ENCODE peak calls at places on chromosome 12, in seven cellular contexts. M, C, L, B, Z, J and I are unnamed samples.

GRCh38 chr12:24109381-24110039 is 160.0 kb upstream of the SOX5 start:
- DNase-seq in M (peak), C (no peak), L (no peak), B (no peak), Z (no peak), J (no peak), I (peak)

GRCh38 chr12:4215862-4216541 is 57.6 kb upstream of the CCND2 start:
- DNase-seq in M (no peak), C (no peak), L (no peak), B (no peak), Z (no peak), J (no peak), I (no peak)

GRCh38 chr12:123714302-123714627 is 2.1 kb downstream of the ATP6V0A2 start:
- DNase-seq in M (peak), C (no peak), L (no peak), B (no peak), Z (no peak), J (no peak), I (peak)

GRCh38 chr12:55428844-55429243 is 2.8 kb downstream of the OR6C76 start:
- DNase-seq in M (no peak), C (no peak), L (no peak), B (no peak), Z (no peak), J (no peak), I (no peak)

GRCh38 chr12:51630256-51630880 is 39.3 kb downstream of the SCN8A start:
- DNase-seq in M (no peak), C (no peak), L (no peak), B (no peak), Z (no peak), J (no peak), I (no peak)

GRCh38 chr12:75960954-75961661 is 70.5 kb downstream of the PHLDA1 start:
- DNase-seq in M (no peak), C (no peak), L (no peak), B (no peak), Z (no peak), J (no peak), I (no peak)

GRCh38 chr12:110960795-110961194 is 40.4 kb upstream of the MYL2 start:
- DNase-seq in M (no peak), C (no peak), L (no peak), B (no peak), Z (no peak), J (no peak), I (no peak)

GRCh38 chr12:120096671-120097202 is 19.8 kb downstream of the RAB35 start:
- DNase-seq in M (no peak), C (no peak), L (no peak), B (no peak), Z (no peak), J (no peak), I (no peak)

GRCh38 chr12:52920937-52921336 is 16.1 kb upstream of the KRT8 start:
- DNase-seq in M (no peak), C (no peak), L (no peak), B (no peak), Z (no peak), J (no peak), I (no peak)

GRCh38 chr12:38477341-38478090 is 160.9 kb downstream of the ALG10B start:
- DNase-seq in M (no peak), C (no peak), L (no peak), B (no peak), Z (no peak), J (no peak), I (no peak)

GRCh38 chr12:115774148-115774905 is 503.2 kb downstream of the MED13L start:
- DNase-seq in M (no peak), C (no peak), L (peak), B (no peak), Z (peak), J (no peak), I (no peak)

GRCh38 chr12:53046655-53047220 is 3.1 kb upstream of the TNS2 start:
- DNase-seq in M (no peak), C (peak), L (no peak), B (peak), Z (peak), J (no peak), I (peak)

GRCh38 chr12:4272014-4272975 is 1.3 kb upstream of the CCND2 start:
- DNase-seq in M (peak), C (peak), L (no peak), B (peak), Z (peak), J (no peak), I (peak)

GRCh38 chr12:75526655-75527511 is 15.5 kb upstream of the KRR1 start:
- DNase-seq in M (peak), C (no peak), L (peak), B (peak), Z (peak), J (no peak), I (peak)

GRCh38 chr12:101780599-101780998 is 41.3 kb upstream of the SYCP3 start:
- DNase-seq in M (no peak), C (no peak), L (no peak), B (no peak), Z (no peak), J (no peak), I (no peak)

GRCh38 chr12:114623737-114624136 is 60.2 kb downstream of the TBX3 start:
- DNase-seq in M (no peak), C (no peak), L (no peak), B (no peak), Z (no peak), J (no peak), I (no peak)

DNA sequence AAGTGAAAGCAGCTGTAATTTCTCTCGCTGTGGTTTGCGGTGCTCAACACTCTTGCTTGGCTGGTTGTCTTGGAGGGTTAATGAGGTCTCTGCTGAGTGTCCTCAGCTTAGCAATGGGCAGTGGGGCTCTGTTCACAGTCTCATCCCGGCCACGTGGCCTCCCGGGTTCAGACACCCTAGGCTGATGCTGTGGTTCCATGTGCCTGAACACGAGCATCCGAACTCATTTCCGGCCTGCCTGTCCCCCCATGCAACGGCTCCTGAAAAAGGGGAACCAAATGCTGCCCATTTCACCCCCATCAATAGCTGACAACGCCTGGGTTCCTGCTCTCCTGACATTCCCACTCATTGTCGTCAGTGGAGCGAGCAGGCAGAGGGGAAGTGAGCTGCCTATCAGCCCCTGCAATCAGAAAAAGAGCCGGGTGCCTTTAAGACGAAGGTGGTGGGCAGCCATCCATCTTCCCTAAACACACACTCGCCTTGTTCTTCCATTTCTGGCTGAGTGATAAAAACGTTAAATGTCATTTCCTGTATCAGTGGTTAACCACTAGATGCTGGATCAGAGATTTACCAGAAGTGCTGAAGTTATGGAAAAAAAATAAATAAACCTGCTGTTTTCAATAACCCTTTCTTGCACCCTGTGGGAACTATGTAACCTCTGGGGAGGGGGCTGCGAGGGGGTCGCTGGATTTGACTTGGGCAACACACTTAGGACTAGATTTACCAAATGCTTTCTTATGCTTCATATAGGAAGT is 60.3 kb upstream of the BCL2L14 start:
- DNase-seq in M (no peak), C (no peak), L (no peak), B (peak), Z (peak), J (no peak), I (no peak)
- TF ChIP-seq POLR2A in M (no peak), C (no peak), L (no peak), B (no peak), Z (no peak), J (no peak), I (no peak)

GRCh38 chr12:124919646-124920352 is 5.3 kb upstream of the UBC start:
- DNase-seq in M (peak), C (no peak), L (no peak), B (peak), Z (peak), J (no peak), I (no peak)
- TF ChIP-seq POLR2A in M (no peak), C (no peak), L (no peak), B (no peak), Z (no peak), J (no peak), I (no peak)

GRCh38 chr12:87116778-87117177 is 860.6 kb upstream of the MGAT4C start:
- DNase-seq in M (no peak), C (no peak), L (no peak), B (no peak), Z (no peak), J (no peak), I (no peak)
- TF ChIP-seq POLR2A in M (no peak), C (no peak), L (no peak), B (no peak), Z (no peak), J (no peak), I (no peak)

GRCh38 chr12:104452046-104452445 is 4.7 kb upstream of the CHST11 start:
- DNase-seq in M (no peak), C (no peak), L (no peak), B (no peak), Z (no peak), J (no peak), I (no peak)
- TF ChIP-seq POLR2A in M (no peak), C (no peak), L (no peak), B (no peak), Z (no peak), J (no peak), I (no peak)

GRCh38 chr12:131856366-131857097 is 28.3 kb downstream of the MMP17 start:
- DNase-seq in M (no peak), C (no peak), L (no peak), B (no peak), Z (no peak), J (no peak), I (no peak)

GRCh38 chr12:131854861-131855476 is 26.8 kb downstream of the MMP17 start:
- DNase-seq in M (no peak), C (no peak), L (no peak), B (no peak), Z (no peak), J (no peak), I (no peak)

GRCh38 chr12:131855521-131856142 is 27.4 kb downstream of the MMP17 start:
- DNase-seq in M (no peak), C (no peak), L (no peak), B (no peak), Z (no peak), J (no peak), I (no peak)

GRCh38 chr12:131860472-131861260 is 32.5 kb downstream of the MMP17 start:
- DNase-seq in M (peak), C (peak), L (peak), B (peak), Z (peak), J (no peak), I (peak)

DNA sequence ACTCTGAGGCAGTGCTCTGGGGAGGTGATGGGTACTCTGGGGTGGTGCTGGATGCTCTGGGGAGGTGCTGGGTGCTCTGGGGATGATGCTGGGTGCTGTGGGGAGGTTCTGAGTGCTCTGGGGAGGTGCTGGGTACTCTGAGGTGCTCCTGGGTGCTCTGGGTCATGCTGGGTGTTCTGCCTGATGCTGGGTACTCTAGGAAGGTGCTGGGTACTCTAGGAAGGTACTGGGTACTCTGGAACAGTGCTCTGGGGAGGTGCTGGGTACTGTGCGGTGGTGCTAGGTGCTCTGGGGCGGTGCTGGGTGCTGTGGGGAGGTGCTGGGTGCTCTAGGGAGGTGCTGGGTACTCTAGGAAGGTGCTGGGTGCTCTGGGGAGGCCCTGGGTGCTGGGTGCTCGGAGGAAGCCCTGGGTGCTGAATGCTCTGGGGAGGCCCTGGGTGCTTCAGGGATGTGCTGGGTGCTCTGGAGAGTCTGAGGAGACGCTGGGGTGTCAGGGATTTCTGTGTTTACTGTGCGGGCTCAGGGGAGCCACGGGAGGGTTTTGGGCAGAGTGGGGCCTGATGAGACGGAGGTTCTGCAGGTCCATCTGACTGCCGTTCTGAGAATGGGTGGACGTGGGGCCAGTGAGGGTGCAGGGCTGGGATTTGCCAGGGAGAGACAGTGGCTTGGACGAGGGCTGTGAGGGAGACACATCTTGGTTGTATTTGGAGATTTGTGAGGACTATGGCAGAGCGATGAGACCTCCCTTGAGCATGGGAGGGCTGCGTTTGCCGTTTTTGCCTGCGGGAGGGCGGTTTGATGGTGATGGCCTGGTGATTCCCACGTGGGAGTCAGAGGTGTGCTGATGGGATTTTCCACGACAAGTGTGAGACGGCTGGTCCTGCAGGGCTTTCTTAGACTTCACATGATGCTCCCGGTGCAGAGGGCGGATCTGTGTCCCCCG is 30.0 kb downstream of the MMP17 start:
- DNase-seq in M (no peak), C (no peak), L (no peak), B (no peak), Z (no peak), J (no peak), I (no peak)
- TF ChIP-seq POLR2A in M (no peak), C (no peak), L (no peak), B (no peak), Z (no peak), J (no peak), I (no peak)